ENCODE peak calls at places on chromosomes 2 and 18, in five cellular contexts. I, G, F, R and A are unnamed samples. For H3K36me3, the result is how much of the 10 kb centered on the place peaks cover.

GRCh38 chr18:22980394-22980793 is 47.3 kb downstream of the RBBP8 start:
- DNase-seq in I (no peak), R (no peak), G (no peak), F (no peak), A (no peak)

GRCh38 chr18:12254137-12254819 is at the start of gene CIDEA:
- DNase-seq in G (no peak), F (no peak), I (no peak), R (no peak), A (no peak)

GRCh38 chr2:38722271-38723115 is 28.7 kb downstream of the SRSF7 start:
- DNase-seq in G (peak), F (no peak), R (peak), I (peak), A (peak)

GRCh38 chr18:58416704-58417683 is 211.9 kb downstream of the ALPK2 start:
- DNase-seq in F (no peak), I (no peak), R (no peak), G (no peak), A (no peak)

GRCh38 chr2:42138163-42139016 is 30.8 kb upstream of the EML4 start:
- DNase-seq in G (no peak), R (no peak), I (no peak), F (no peak), A (no peak)

GRCh38 chr2:25276569-25277465 is 64.9 kb downstream of the DNMT3A start:
- DNase-seq in G (no peak), R (peak), F (peak), I (peak), A (peak)

GRCh38 chr18:11203998-11204397 is 54.6 kb upstream of the PIEZO2 start:
- DNase-seq in F (no peak), G (no peak), I (no peak), R (no peak), A (no peak)

GRCh38 chr18:79750980-79751571 is 46.7 kb upstream of the KCNG2 start:
- DNase-seq in F (no peak), G (peak), I (no peak), R (no peak), A (no peak)

GRCh38 chr18:47175895-47176575 is at the start of gene IER3IP1:
- DNase-seq in F (peak), R (peak), G (peak), I (peak), A (peak)

GRCh38 chr2:200909958-200910357 is 20.8 kb downstream of the NIF3L1 start:
- DNase-seq in R (no peak), F (no peak), G (no peak), I (no peak), A (no peak)

GRCh38 chr2:119744335-119744939 is 15.3 kb upstream of the PTPN4 start:
- DNase-seq in R (no peak), F (no peak), G (no peak), I (no peak), A (no peak)

GRCh38 chr2:200306969-200307811 is 697 bp downstream of the SPATS2L start:
- DNase-seq in F (peak), G (no peak), I (peak), R (peak), A (peak)

GRCh38 chr18:10381516-10381915 is 72.9 kb upstream of the APCDD1 start:
- DNase-seq in R (no peak), G (no peak), F (no peak), I (no peak), A (no peak)

DNA sequence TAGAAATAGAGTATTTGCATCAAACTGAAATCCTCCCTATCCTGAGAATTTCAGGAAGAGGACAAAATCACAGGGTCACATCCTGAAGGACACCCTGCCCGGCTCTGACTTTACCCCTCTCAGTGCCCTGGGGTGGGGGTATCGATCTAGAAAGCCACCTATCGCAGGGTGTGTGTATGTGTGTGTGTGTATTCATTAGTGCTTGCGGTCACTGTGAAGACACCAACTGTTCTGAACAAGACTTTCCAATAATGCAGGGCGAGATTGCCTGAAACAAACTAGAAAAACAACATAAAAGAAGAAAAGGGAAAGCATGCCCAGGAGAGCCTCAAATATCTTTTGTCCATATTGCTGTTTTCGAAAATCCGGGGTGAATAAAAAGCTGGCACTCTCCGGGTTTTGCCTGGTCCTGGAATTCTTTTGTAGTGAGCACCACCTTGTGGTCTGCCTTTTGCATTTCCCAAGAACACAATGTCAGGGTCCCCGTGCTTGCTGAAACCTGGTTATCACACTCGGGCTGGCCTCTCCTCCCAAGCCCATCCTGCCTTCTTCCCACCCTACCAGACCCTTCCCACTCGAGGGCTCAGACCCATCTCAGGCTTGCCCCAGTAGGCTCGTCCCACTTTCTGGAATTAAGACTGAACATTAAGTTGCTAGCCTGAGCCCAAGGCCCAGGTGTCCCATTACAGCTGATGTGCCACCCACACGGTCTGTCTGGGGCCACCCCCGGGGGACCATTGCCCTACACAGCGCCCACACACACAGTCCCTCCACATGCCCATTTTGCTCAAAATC is 25.0 kb upstream of the COPS8 start:
- DNase-seq in I (no peak), G (no peak), F (peak), R (no peak), A (no peak)
- H3K27ac ChIP-seq in I (no peak), G (no peak), F (no peak), R (no peak), A (no peak)

GRCh38 chr2:1632006-1632348 is 112.3 kb downstream of the PXDN start:
- DNase-seq in I (no peak), R (no peak), G (no peak), F (no peak), A (no peak)

GRCh38 chr2:1632510-1632909 is 111.8 kb downstream of the PXDN start:
- DNase-seq in G (no peak), I (no peak), R (no peak), F (no peak), A (no peak)

GRCh38 chr2:1634681-1635341 is 109.5 kb downstream of the PXDN start:
- DNase-seq in I (no peak), F (no peak), G (no peak), R (no peak), A (no peak)

GRCh38 chr2:1633936-1634587 is 110.3 kb downstream of the PXDN start:
- DNase-seq in I (no peak), F (no peak), G (no peak), R (no peak), A (no peak)

DNA sequence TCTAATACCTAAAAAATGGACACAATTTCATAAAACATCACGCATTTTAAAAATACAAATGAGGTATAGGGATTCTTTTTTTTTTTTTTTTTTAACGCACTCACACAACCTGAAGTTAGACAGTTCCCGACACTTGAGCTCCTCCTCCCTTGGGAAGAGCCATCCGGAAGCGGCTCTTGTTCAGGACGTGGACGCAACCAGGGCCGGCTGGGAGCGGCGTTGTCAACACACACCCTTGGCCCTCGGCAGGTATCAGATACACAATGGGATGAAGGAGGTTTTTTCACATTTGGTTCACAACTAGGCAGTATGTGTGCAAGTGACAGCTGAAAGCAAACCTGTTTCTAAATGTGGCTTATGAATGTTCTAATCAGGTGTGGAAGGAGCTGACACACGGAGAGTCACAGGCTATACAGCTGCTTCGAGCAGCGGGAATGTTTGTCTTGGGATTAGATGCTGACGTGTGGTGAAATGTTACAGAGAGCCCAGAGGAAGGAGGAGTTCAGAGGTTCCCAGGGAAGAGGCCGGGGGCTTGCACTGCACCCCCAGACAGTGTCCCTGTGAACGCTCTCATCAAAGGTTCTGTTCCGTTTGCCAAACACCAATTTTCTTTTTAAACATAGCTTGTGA is 111.1 kb downstream of the PXDN start:
- DNase-seq in G (no peak), F (no peak), R (no peak), I (no peak), A (no peak)
- H3K36me3 ChIP-seq in G (under half), F (under half), R (under half), I (under half), A (under half)

GRCh38 chr2:160380000-160380570 is 113.5 kb downstream of the RBMS1 start:
- DNase-seq in G (no peak), F (no peak), R (no peak), I (no peak), A (no peak)

GRCh38 chr2:160377204-160377995 is 116.2 kb downstream of the RBMS1 start:
- DNase-seq in I (no peak), G (no peak), R (no peak), F (no peak), A (no peak)

GRCh38 chr2:160380613-160381012 is 113.0 kb downstream of the RBMS1 start:
- DNase-seq in F (no peak), G (no peak), I (no peak), R (no peak), A (no peak)

GRCh38 chr2:160381425-160381951 is 112.1 kb downstream of the RBMS1 start:
- DNase-seq in R (no peak), G (no peak), I (no peak), F (no peak), A (no peak)

DNA sequence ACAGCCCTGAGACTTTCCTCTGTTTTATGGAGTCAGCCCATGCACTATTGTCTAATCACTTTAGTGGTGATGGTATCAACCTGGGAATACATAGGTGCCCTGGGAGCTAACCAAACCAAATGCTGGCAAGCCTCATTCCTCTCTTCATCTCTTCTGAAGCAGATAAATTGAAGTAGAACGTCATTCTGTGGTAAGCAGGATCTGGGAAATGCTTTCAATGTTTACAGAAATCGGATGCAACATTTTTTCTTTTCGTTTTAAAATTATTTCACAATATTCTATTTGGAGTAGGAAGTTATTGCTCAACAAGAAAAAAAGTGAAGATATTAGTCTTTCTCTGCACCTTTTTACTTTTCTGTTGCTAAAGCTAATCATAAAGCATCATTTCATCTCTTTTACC is 114.2 kb downstream of the RBMS1 start:
- DNase-seq in R (no peak), G (no peak), F (no peak), I (no peak), A (no peak)
- H3K27ac ChIP-seq in R (no peak), G (peak), F (no peak), I (no peak), A (no peak)

GRCh38 chr2:170967553-170967952 is 38.5 kb downstream of the GORASP2 start:
- DNase-seq in G (no peak), F (no peak), I (no peak), R (no peak), A (no peak)
- H3K36me3 ChIP-seq in G (under half), F (under half), I (under half), R (under half), A (under half)